ENCODE peak calls at places on chromosomes 3 and 15, in nine cellular contexts. T, E, D, A, R, U, F, M and W are unnamed samples.

GRCh38 chr3:20148456-20148855 is 37.5 kb downstream of the SGO1 start:
- DNase-seq in T (no peak), E (no peak), D (no peak), A (no peak), R (no peak), U (no peak), F (no peak), M (no peak), W (no peak)

GRCh38 chr15:60265057-60265456 is 132.7 kb downstream of the ANXA2 start:
- DNase-seq in T (no peak), E (no peak), D (no peak), A (no peak), R (no peak), U (no peak), F (no peak), M (no peak), W (no peak)

GRCh38 chr15:77818484-77819270 is 186.0 kb upstream of the LINGO1 start:
- DNase-seq in T (no peak), E (peak), D (no peak), A (no peak), R (no peak), U (no peak), F (no peak), M (no peak), W (no peak)

GRCh38 chr3:146709969-146710368 is 104.8 kb upstream of the PLSCR5 start:
- DNase-seq in T (no peak), E (no peak), D (no peak), A (no peak), R (no peak), U (no peak), F (no peak), M (peak), W (no peak)

GRCh38 chr3:111072016-111072891 is 638 bp downstream of the NECTIN3 start:
- DNase-seq in T (peak), E (peak), D (peak), A (peak), R (no peak), U (no peak), F (no peak), M (peak), W (no peak)

GRCh38 chr15:90807074-90807646 is 61.2 kb upstream of the FURIN start:
- DNase-seq in T (no peak), E (no peak), D (no peak), A (no peak), R (no peak), U (no peak), F (no peak), M (no peak), W (no peak)

GRCh38 chr3:45783667-45784066 is 12.7 kb downstream of the SLC6A20 start:
- DNase-seq in T (no peak), E (no peak), D (no peak), A (no peak), R (no peak), U (no peak), F (no peak), M (no peak), W (no peak)

GRCh38 chr15:49066374-49066773 is 20.1 kb upstream of the SECISBP2L start:
- DNase-seq in T (no peak), E (peak), D (no peak), A (no peak), R (no peak), U (no peak), F (no peak), M (no peak), W (no peak)

GRCh38 chr15:84992157-84992940 is 10.7 kb downstream of the PDE8A start:
- DNase-seq in T (no peak), E (no peak), D (peak), A (no peak), R (peak), U (no peak), F (peak), M (peak), W (no peak)

GRCh38 chr3:72446406-72447058 is 401.7 kb downstream of the SHQ1 start:
- DNase-seq in T (no peak), E (no peak), D (no peak), A (no peak), R (no peak), U (peak), F (no peak), M (peak), W (peak)

GRCh38 chr15:41659855-41660234 is 360 bp upstream of the MGA start:
- DNase-seq in T (no peak), E (peak), D (no peak), A (no peak), R (no peak), U (no peak), F (no peak), M (no peak), W (no peak)
- H3K4me3 ChIP-seq in T (peak), E (peak), D (peak), A (peak), R (peak), U (no peak), F (peak), M (peak), W (peak)

GRCh38 chr3:184526158-184526483 is 35.5 kb upstream of the EPHB3 start:
- DNase-seq in T (no peak), E (peak), D (no peak), A (no peak), R (no peak), U (no peak), F (no peak), M (no peak), W (no peak)
- H3K4me3 ChIP-seq in T (no peak), E (peak), D (peak), A (no peak), R (no peak), U (no peak), F (no peak), M (peak), W (peak)

GRCh38 chr15:92914768-92915221 is 14.7 kb downstream of the CHD2 start:
- DNase-seq in T (no peak), E (no peak), D (no peak), A (no peak), R (no peak), U (no peak), F (no peak), M (no peak), W (no peak)
- H3K4me3 ChIP-seq in T (no peak), E (no peak), D (no peak), A (no peak), R (no peak), U (no peak), F (no peak), M (no peak), W (no peak)

GRCh38 chr15:69415381-69415780 is 1.2 kb downstream of the KIF23 start:
- DNase-seq in T (no peak), E (no peak), D (peak), A (no peak), R (no peak), U (no peak), F (no peak), M (peak), W (no peak)
- H3K4me3 ChIP-seq in T (no peak), E (peak), D (peak), A (no peak), R (peak), U (no peak), F (peak), M (peak), W (peak)